ENCODE peak calls at places on chromosomes 5 and 9, in four cellular contexts. One of them, this sample, is unnamed.

GRCh38 chr5:56493751-56494150 is 260.6 kb upstream of the ANKRD55 start:
- DNase-seq in GM12891: no peak
- DNase-seq in A549: no peak
- DNase-seq in Peyer's patch: no peak
- DNase-seq in this sample: no peak

GRCh38 chr5:91016954-91017690 is 366.0 kb downstream of the ARRDC3 start:
- DNase-seq in Peyer's patch: no peak
- DNase-seq in A549: no peak
- DNase-seq in GM12891: no peak
- DNase-seq in this sample: peak

GRCh38 chr5:149415245-149415967 is 36.3 kb upstream of the IL17B start:
- DNase-seq in Peyer's patch: no peak
- DNase-seq in GM12891: no peak
- DNase-seq in A549: no peak
- DNase-seq in this sample: no peak

GRCh38 chr5:109313123-109313522 is 96.7 kb downstream of the PJA2 start:
- DNase-seq in A549: no peak
- DNase-seq in GM12891: no peak
- DNase-seq in Peyer's patch: no peak
- DNase-seq in this sample: no peak

GRCh38 chr5:139871624-139872023 is 76.0 kb downstream of the PSD2 start:
- DNase-seq in Peyer's patch: no peak
- DNase-seq in A549: no peak
- DNase-seq in GM12891: no peak
- DNase-seq in this sample: no peak

GRCh38 chr5:73625905-73626811 is at the start of gene ARHGEF28:
- DNase-seq in GM12891: peak
- DNase-seq in A549: peak
- DNase-seq in Peyer's patch: no peak
- DNase-seq in this sample: peak

GRCh38 chr5:53792338-53792737 is 231.9 kb downstream of the NDUFS4 start:
- DNase-seq in A549: no peak
- DNase-seq in Peyer's patch: no peak
- DNase-seq in GM12891: no peak
- DNase-seq in this sample: no peak

GRCh38 chr9:99040911-99041582 is 63.9 kb upstream of the TGFBR1 start:
- DNase-seq in GM12891: no peak
- DNase-seq in A549: no peak
- DNase-seq in Peyer's patch: no peak
- DNase-seq in this sample: peak

GRCh38 chr9:27633754-27634153 is 60.5 kb upstream of the C9orf72 start:
- DNase-seq in GM12891: no peak
- DNase-seq in A549: no peak
- DNase-seq in Peyer's patch: no peak
- DNase-seq in this sample: no peak

GRCh38 chr5:93189707-93190120 is 391.3 kb downstream of the NR2F1-AS1 start:
- DNase-seq in GM12891: no peak
- DNase-seq in Peyer's patch: no peak
- DNase-seq in A549: peak
- DNase-seq in this sample: peak

GRCh38 chr9:134399435-134400056 is 73.3 kb downstream of the RXRA start:
- DNase-seq in Peyer's patch: no peak
- DNase-seq in GM12891: no peak
- DNase-seq in A549: no peak
- DNase-seq in this sample: peak

GRCh38 chr5:171703116-171703515 is 82.5 kb upstream of the SMIM23 start:
- DNase-seq in A549: no peak
- DNase-seq in Peyer's patch: no peak
- DNase-seq in GM12891: no peak
- DNase-seq in this sample: no peak

GRCh38 chr5:170633235-170634041 is 129.6 kb downstream of the KCNIP1 start:
- DNase-seq in A549: peak
- DNase-seq in Peyer's patch: no peak
- DNase-seq in GM12891: no peak
- DNase-seq in this sample: peak

GRCh38 chr5:121031487-121031886 is 567.4 kb downstream of the PRR16 start:
- DNase-seq in A549: no peak
- DNase-seq in Peyer's patch: no peak
- DNase-seq in GM12891: no peak
- DNase-seq in this sample: no peak

GRCh38 chr5:110956280-110956912 is 115.1 kb upstream of the TSLP start:
- DNase-seq in Peyer's patch: no peak
- DNase-seq in GM12891: no peak
- DNase-seq in A549: no peak
- DNase-seq in this sample: no peak

GRCh38 chr5:149083846-149084245 is 21.0 kb upstream of the SH3TC2 start:
- DNase-seq in A549: no peak
- DNase-seq in Peyer's patch: no peak
- DNase-seq in GM12891: no peak
- DNase-seq in this sample: no peak

GRCh38 chr9:27511771-27512170 is 12.3 kb upstream of the IFNK start:
- DNase-seq in A549: no peak
- DNase-seq in GM12891: no peak
- DNase-seq in Peyer's patch: no peak
- DNase-seq in this sample: no peak

GRCh38 chr5:172878585-172879433 is 44.8 kb downstream of the ERGIC1 start:
- DNase-seq in GM12891: no peak
- DNase-seq in A549: no peak
- DNase-seq in Peyer's patch: no peak
- DNase-seq in this sample: peak

GRCh38 chr5:147507480-147508126 is 2.3 kb downstream of the DPYSL3 start:
- DNase-seq in A549: no peak
- DNase-seq in Peyer's patch: no peak
- DNase-seq in GM12891: no peak
- DNase-seq in this sample: peak

GRCh38 chr5:43309122-43309521 is 4.1 kb downstream of the HMGCS1 start:
- DNase-seq in A549: no peak
- DNase-seq in GM12891: no peak
- DNase-seq in Peyer's patch: no peak
- DNase-seq in this sample: no peak

GRCh38 chr5:125237026-125237425 is 490.6 kb upstream of the ZNF608 start:
- DNase-seq in Peyer's patch: no peak
- DNase-seq in GM12891: no peak
- DNase-seq in A549: no peak
- DNase-seq in this sample: no peak

GRCh38 chr5:136905571-136905970 is 540.2 kb upstream of the TRPC7 start:
- DNase-seq in A549: no peak
- DNase-seq in Peyer's patch: no peak
- DNase-seq in GM12891: no peak
- DNase-seq in this sample: no peak

GRCh38 chr9:21883642-21884041 is 81.2 kb downstream of the MTAP start:
- DNase-seq in A549: no peak
- DNase-seq in GM12891: no peak
- DNase-seq in Peyer's patch: no peak
- DNase-seq in this sample: no peak

GRCh38 chr5:56272765-56273164 is 39.6 kb upstream of the ANKRD55 start:
- DNase-seq in A549: no peak
- DNase-seq in Peyer's patch: no peak
- DNase-seq in GM12891: no peak
- DNase-seq in this sample: no peak

GRCh38 chr5:125232779-125233230 is 486.4 kb upstream of the ZNF608 start:
- DNase-seq in A549: no peak
- DNase-seq in GM12891: no peak
- DNase-seq in Peyer's patch: no peak
- DNase-seq in this sample: peak

GRCh38 chr9:85940832-85941616 is at the start of gene NAA35:
- DNase-seq in GM12891: peak
- DNase-seq in A549: peak
- DNase-seq in Peyer's patch: peak
- DNase-seq in this sample: peak
- TF ChIP-seq POLR2A in GM12891: no peak
- TF ChIP-seq POLR2A in A549: peak
- TF ChIP-seq POLR2A in Peyer's patch: peak
- TF ChIP-seq POLR2A in this sample: peak

GRCh38 chr5:55172051-55172899 is 702 bp downstream of the CDC20B start:
- DNase-seq in GM12891: peak
- DNase-seq in Peyer's patch: peak
- DNase-seq in A549: peak
- DNase-seq in this sample: peak

GRCh38 chr5:55171471-55171870 is 1.5 kb downstream of the CDC20B start:
- DNase-seq in Peyer's patch: no peak
- DNase-seq in A549: no peak
- DNase-seq in GM12891: no peak
- DNase-seq in this sample: no peak

GRCh38 chr5:55175781-55176175 is 2.8 kb upstream of the CDC20B start:
- DNase-seq in Peyer's patch: no peak
- DNase-seq in GM12891: no peak
- DNase-seq in A549: no peak
- DNase-seq in this sample: no peak

GRCh38 chr5:55173696-55174101 is 722 bp upstream of the CDC20B start:
- DNase-seq in GM12891: no peak
- DNase-seq in A549: no peak
- DNase-seq in Peyer's patch: no peak
- DNase-seq in this sample: no peak

DNA sequence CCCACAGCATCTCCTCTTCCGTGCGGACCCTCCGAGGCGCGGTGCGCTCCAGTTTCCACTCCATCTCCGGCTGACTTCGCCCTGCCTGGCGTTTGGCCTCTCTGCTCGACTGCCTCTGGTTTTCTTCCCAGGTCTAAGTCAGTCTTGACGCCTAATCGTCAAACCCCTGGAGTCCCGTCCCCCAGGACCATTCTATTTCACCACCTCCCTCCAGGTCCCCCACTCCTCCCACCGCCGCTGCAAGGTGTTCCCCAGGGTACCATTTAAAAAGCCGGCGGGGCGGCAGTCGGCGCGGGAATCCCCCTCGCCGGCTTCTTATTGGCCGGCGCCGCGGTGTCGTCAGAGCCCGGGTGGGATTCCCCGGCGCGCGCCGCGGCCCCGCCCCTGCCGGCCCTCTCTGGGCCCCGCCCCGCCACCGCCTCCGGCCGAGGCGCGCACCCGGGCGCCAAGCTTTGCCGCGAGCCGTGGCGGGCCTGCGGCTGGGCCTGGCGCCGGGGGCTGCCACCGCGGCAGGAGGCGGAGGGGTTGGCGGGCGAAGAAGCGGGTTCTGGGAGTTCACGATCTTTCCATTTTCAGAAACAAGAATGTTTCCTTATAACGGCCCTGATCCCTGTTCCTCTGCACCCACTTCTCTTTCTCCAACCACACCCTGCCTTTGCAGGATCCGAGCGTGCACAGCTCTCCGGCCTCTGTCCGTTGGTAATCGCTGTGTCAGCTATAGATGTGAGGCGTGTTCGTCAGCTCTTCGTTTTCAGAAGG is at the start of gene CDC20B:
- DNase-seq in GM12891: peak
- DNase-seq in A549: peak
- DNase-seq in Peyer's patch: peak
- DNase-seq in this sample: peak
- TF ChIP-seq POLR2A in GM12891: no peak
- TF ChIP-seq POLR2A in A549: peak
- TF ChIP-seq POLR2A in Peyer's patch: no peak
- TF ChIP-seq POLR2A in this sample: no peak

GRCh38 chr9:19378154-19378553 is 1.9 kb downstream of the RPS6 start:
- DNase-seq in Peyer's patch: no peak
- DNase-seq in A549: no peak
- DNase-seq in GM12891: no peak
- DNase-seq in this sample: no peak
- TF ChIP-seq POLR2A in Peyer's patch: no peak
- TF ChIP-seq POLR2A in A549: no peak
- TF ChIP-seq POLR2A in GM12891: no peak
- TF ChIP-seq POLR2A in this sample: no peak

GRCh38 chr9:131623655-131624330 is 78.5 kb downstream of the PRRT1B start:
- DNase-seq in GM12891: no peak
- DNase-seq in Peyer's patch: no peak
- DNase-seq in A549: no peak
- DNase-seq in this sample: no peak
- TF ChIP-seq POLR2A in GM12891: peak
- TF ChIP-seq POLR2A in Peyer's patch: no peak
- TF ChIP-seq POLR2A in A549: no peak
- TF ChIP-seq POLR2A in this sample: no peak

GRCh38 chr9:20623748-20624124 is 1.4 kb upstream of the MLLT3 start:
- DNase-seq in GM12891: no peak
- DNase-seq in Peyer's patch: no peak
- DNase-seq in A549: peak
- DNase-seq in this sample: peak

GRCh38 chr9:20621553-20622329 is 558 bp downstream of the MLLT3 start:
- DNase-seq in GM12891: no peak
- DNase-seq in Peyer's patch: peak
- DNase-seq in A549: peak
- DNase-seq in this sample: peak

GRCh38 chr9:20623021-20623747 is 885 bp upstream of the MLLT3 start:
- DNase-seq in Peyer's patch: peak
- DNase-seq in GM12891: no peak
- DNase-seq in A549: peak
- DNase-seq in this sample: peak

GRCh38 chr9:20620658-20621552 is 1.4 kb downstream of the MLLT3 start:
- DNase-seq in Peyer's patch: peak
- DNase-seq in A549: peak
- DNase-seq in GM12891: no peak
- DNase-seq in this sample: peak

DNA sequence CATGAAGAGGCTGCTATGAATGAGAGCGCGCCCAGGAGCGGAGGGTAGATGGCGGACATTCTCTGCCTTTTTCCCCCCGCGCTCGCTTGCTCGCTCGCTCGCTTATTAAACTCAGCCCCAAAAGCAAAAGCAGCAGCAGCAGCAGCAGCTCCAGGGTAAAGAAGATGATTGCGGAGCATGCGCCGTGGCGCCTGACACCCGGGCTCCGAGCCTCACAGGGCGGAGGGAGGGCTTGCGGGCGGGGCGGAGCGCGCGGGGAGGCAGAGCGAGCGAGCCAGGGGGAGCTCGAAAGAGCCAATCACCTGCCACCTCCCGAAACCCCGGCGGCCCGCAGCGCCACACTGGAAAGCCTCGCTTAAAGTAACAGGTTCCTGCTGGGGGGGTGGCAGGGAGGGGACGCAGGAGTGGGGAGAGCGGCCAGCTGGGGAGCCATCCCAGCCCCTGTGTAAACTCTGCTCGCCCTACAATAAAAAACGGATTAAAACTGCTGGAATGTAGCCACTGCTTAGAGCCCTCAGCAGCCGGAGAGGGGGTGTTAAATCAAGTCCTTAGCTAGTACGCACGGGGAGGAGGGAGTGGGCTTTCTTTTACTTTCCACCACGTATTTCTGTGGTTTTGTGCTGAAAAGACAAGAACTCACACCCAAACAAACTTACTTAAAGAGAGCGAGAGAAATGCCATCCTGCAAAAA is at the start of gene MLLT3:
- DNase-seq in A549: peak
- DNase-seq in Peyer's patch: peak
- DNase-seq in GM12891: peak
- DNase-seq in this sample: peak
- TF ChIP-seq POLR2A in A549: peak
- TF ChIP-seq POLR2A in Peyer's patch: peak
- TF ChIP-seq POLR2A in GM12891: no peak
- TF ChIP-seq POLR2A in this sample: no peak

GRCh38 chr5:154857534-154858250 is 735 bp upstream of the CNOT8 start:
- DNase-seq in GM12891: peak
- DNase-seq in A549: peak
- DNase-seq in Peyer's patch: peak
- DNase-seq in this sample: peak
- TF ChIP-seq POLR2A in GM12891: no peak
- TF ChIP-seq POLR2A in A549: peak
- TF ChIP-seq POLR2A in Peyer's patch: peak
- TF ChIP-seq POLR2A in this sample: peak